ENCODE peak calls at places on chromosomes 11 and 22, in seven cellular contexts. S, Y, C, Q, X, H and T are unnamed samples.

GRCh38 chr22:46363611-46364321 is 28.3 kb downstream of the TRMU start:
- DNase-seq in S (no peak), Y (no peak), C (no peak), Q (no peak), X (no peak), H (no peak), T (no peak)

GRCh38 chr11:134576721-134577171 is 164.7 kb upstream of the B3GAT1 start:
- DNase-seq in S (no peak), Y (no peak), C (no peak), Q (no peak), X (no peak), H (no peak), T (no peak)

GRCh38 chr11:95354304-95354703 is 123.3 kb upstream of the SESN3 start:
- DNase-seq in S (no peak), Y (no peak), C (no peak), Q (no peak), X (no peak), H (no peak), T (no peak)

GRCh38 chr22:27099896-27100295 is 442.5 kb downstream of the MIAT start:
- DNase-seq in S (no peak), Y (no peak), C (no peak), Q (no peak), X (no peak), H (no peak), T (no peak)

GRCh38 chr11:93468286-93468685 is 74.9 kb downstream of the SMCO4 start:
- DNase-seq in S (no peak), Y (no peak), C (no peak), Q (no peak), X (no peak), H (no peak), T (no peak)

GRCh38 chr11:47523491-47524199 is 29.3 kb downstream of the CELF1 start:
- DNase-seq in S (peak; percentile 48), Y (peak; percentile 85), C (peak; percentile 74), Q (no peak), X (peak; percentile 42), H (peak; percentile 41), T (no peak)

GRCh38 chr11:131810511-131810910 is 440.1 kb downstream of the NTM start:
- DNase-seq in S (no peak), Y (no peak), C (no peak), Q (no peak), X (no peak), H (no peak), T (no peak)

GRCh38 chr11:78620159-78620558 is 45.5 kb upstream of the NARS2 start:
- DNase-seq in S (no peak), Y (no peak), C (no peak), Q (no peak), X (no peak), H (no peak), T (no peak)

GRCh38 chr22:19628038-19628776 is 86.1 kb upstream of the SEPTIN5 start:
- DNase-seq in S (no peak), Y (no peak), C (no peak), Q (no peak), X (no peak), H (no peak), T (no peak)

GRCh38 chr22:49132009-49132408 is 695.7 kb downstream of the BRD1 start:
- DNase-seq in S (no peak), Y (no peak), C (no peak), Q (no peak), X (no peak), H (no peak), T (no peak)

GRCh38 chr11:71489311-71490043 is 36.5 kb downstream of the NADSYN1 start:
- DNase-seq in S (no peak), Y (peak; percentile 82), C (no peak), Q (peak; percentile 45), X (no peak), H (peak; percentile 58), T (no peak)

GRCh38 chr11:76770642-76771445 is 12.3 kb upstream of the TSKU start:
- DNase-seq in S (peak; percentile 72), Y (peak; percentile 96), C (no peak), Q (no peak), X (no peak), H (no peak), T (no peak)

GRCh38 chr11:134223066-134223465 is 701 bp downstream of the NCAPD3 start:
- DNase-seq in S (no peak), Y (peak; percentile 21), C (no peak), Q (no peak), X (no peak), H (no peak), T (no peak)

GRCh38 chr11:77071671-77072605 is 5.2 kb downstream of the CAPN5 start:
- DNase-seq in S (no peak), Y (peak; percentile 60), C (no peak), Q (no peak), X (no peak), H (no peak), T (no peak)

GRCh38 chr11:111632798-111633197 is 30.5 kb downstream of the SIK2 start:
- DNase-seq in S (no peak), Y (no peak), C (no peak), Q (no peak), X (no peak), H (no peak), T (no peak)

GRCh38 chr11:130403301-130403804 is 25.1 kb downstream of the ADAMTS8 start:
- DNase-seq in S (peak; percentile 34), Y (peak; percentile 85), C (peak; percentile 77), Q (no peak), X (peak; percentile 77), H (no peak), T (no peak)

GRCh38 chr22:32987081-32987631 is 71.0 kb downstream of the SYN3 start:
- DNase-seq in S (no peak), Y (no peak), C (no peak), Q (no peak), X (peak; percentile 24), H (no peak), T (no peak)

GRCh38 chr22:50737728-50738648 is at the start of gene ACR:
- DNase-seq in S (no peak), Y (no peak), C (no peak), Q (no peak), X (no peak), H (no peak), T (no peak)

GRCh38 chr11:131495417-131495816 is 125.0 kb downstream of the NTM start:
- DNase-seq in S (no peak), Y (no peak), C (no peak), Q (no peak), X (peak; percentile 77), H (no peak), T (no peak)

GRCh38 chr22:31089101-31090100 is 8.3 kb downstream of the SMTN start:
- DNase-seq in S (no peak), Y (peak; percentile 55), C (no peak), Q (no peak), X (peak; percentile 65), H (no peak), T (no peak)

GRCh38 chr11:57094206-57094940 is 87.4 kb upstream of the LRRC55 start:
- DNase-seq in S (no peak), Y (peak; percentile 23), C (peak; percentile 3), Q (no peak), X (no peak), H (no peak), T (no peak)

GRCh38 chr11:8261921-8262551 is 1.6 kb downstream of the LMO1 start:
- DNase-seq in S (no peak), Y (no peak), C (no peak), Q (no peak), X (no peak), H (no peak), T (no peak)

GRCh38 chr22:46462726-46463371 is 74.6 kb downstream of the CELSR1 start:
- DNase-seq in S (no peak), Y (peak; percentile 92), C (peak; percentile 44), Q (no peak), X (no peak), H (no peak), T (no peak)

GRCh38 chr11:96316869-96317268 is 26.1 kb downstream of the MAML2 start:
- DNase-seq in S (no peak), Y (no peak), C (no peak), Q (no peak), X (no peak), H (no peak), T (no peak)

GRCh38 chr22:31753005-31753633 is 700 bp upstream of the DEPDC5 start:
- DNase-seq in S (no peak), Y (peak; percentile 60), C (no peak), Q (no peak), X (no peak), H (no peak), T (no peak)

GRCh38 chr11:45757672-45758071 is 47.3 kb upstream of the SLC35C1 start:
- DNase-seq in S (no peak), Y (no peak), C (no peak), Q (no peak), X (no peak), H (no peak), T (no peak)